ENCODE peak calls at places on chromosomes 4 and X, in five cellular contexts. U is ovary, N is lower lobe of right lung, C is fibroblast of pulmonary artery, T is cardiac fibroblast. G is an unnamed sample.

GRCh38 chr4:139509727-139510410 is 46.1 kb downstream of the SETD7 start:
- DNase-seq in U (no peak), N (no peak), C (peak; percentile 38), T (peak; percentile 22), G (peak; percentile 23)

GRCh38 chrX:150324035-150324728 is 38.9 kb upstream of the MAMLD1 start:
- DNase-seq in U (no peak), N (no peak), C (peak; percentile 90), T (peak; percentile 89), G (peak; percentile 79)

GRCh38 chrX:54885740-54886139 is 34.9 kb upstream of the TRO start:
- DNase-seq in U (no peak), N (no peak), C (no peak), T (no peak), G (no peak)

GRCh38 chr4:78962597-78963115 is 23.4 kb upstream of the PAQR3 start:
- DNase-seq in U (no peak), N (no peak), C (peak; percentile 7), T (peak; percentile 55), G (no peak)

GRCh38 chr4:166012129-166013078 is 139.4 kb downstream of the TLL1 start:
- DNase-seq in U (no peak), N (no peak), C (peak; percentile 31), T (peak; percentile 43), G (peak; percentile 7)

GRCh38 chrX:30910124-30910860 is 21.2 kb upstream of the TAB3 start:
- DNase-seq in U (no peak), N (no peak), C (no peak), T (peak; percentile 27), G (peak; percentile 10)

GRCh38 chr4:8770518-8771257 is 101.0 kb downstream of the HMX1 start:
- DNase-seq in U (no peak), N (peak; percentile 24), C (no peak), T (no peak), G (no peak)

GRCh38 chrX:1134156-1134555 is 78.3 kb downstream of the CRLF2 start:
- DNase-seq in U (no peak), N (no peak), C (no peak), T (no peak), G (no peak)

GRCh38 chr4:116733368-116733767 is 352.0 kb downstream of the TRAM1L1 start:
- DNase-seq in U (no peak), N (no peak), C (no peak), T (no peak), G (no peak)

GRCh38 chrX:148371251-148371650 is 129.2 kb upstream of the AFF2 start:
- DNase-seq in U (no peak), N (no peak), C (no peak), T (no peak), G (no peak)

GRCh38 chr4:185134176-185134869 is 8.7 kb upstream of the SLC25A4 start:
- DNase-seq in U (no peak), N (no peak), C (peak; percentile 74), T (peak; percentile 72), G (peak; percentile 80)

GRCh38 chr4:791201-791865 is 34.6 kb downstream of the CPLX1 start:
- DNase-seq in U (no peak), N (peak; percentile 28), C (no peak), T (no peak), G (no peak)

GRCh38 chrX:65667503-65668355 is at the start of gene MSN:
- DNase-seq in U (peak; percentile 70), N (peak; percentile 88), C (peak; percentile 54), T (peak; percentile 62), G (peak; percentile 81)

GRCh38 chrX:72123471-72124185 is 8.1 kb downstream of the RTL5 start:
- DNase-seq in U (no peak), N (peak; percentile 68), C (peak; percentile 58), T (peak; percentile 34), G (no peak)

GRCh38 chr4:183014361-183015084 is 84.5 kb upstream of the WWC2 start:
- DNase-seq in U (no peak), N (no peak), C (no peak), T (peak; percentile 1), G (no peak)

GRCh38 chr4:24642941-24643628 is 58.7 kb upstream of the DHX15 start:
- DNase-seq in U (no peak), N (no peak), C (peak; percentile 67), T (peak; percentile 62), G (peak; percentile 87)

GRCh38 chr4:150510176-150510875 is 71.6 kb upstream of the MAB21L2 start:
- DNase-seq in U (no peak), N (no peak), C (peak; percentile 92), T (peak; percentile 94), G (peak; percentile 81)

GRCh38 chrX:9062621-9063020 is 28.7 kb upstream of the FAM9B start:
- DNase-seq in U (no peak), N (no peak), C (no peak), T (no peak), G (no peak)

GRCh38 chrX:112798736-112799135 is 41.9 kb downstream of the AMOT start:
- DNase-seq in U (no peak), N (no peak), C (no peak), T (no peak), G (no peak)

GRCh38 chrX:39819921-39820849 is 277.6 kb downstream of the BCOR start:
- DNase-seq in U (no peak), N (no peak), C (peak; percentile 56), T (peak; percentile 9), G (no peak)

GRCh38 chr4:150363721-150364688 is 217.9 kb upstream of the MAB21L2 start:
- DNase-seq in U (no peak), N (no peak), C (no peak), T (no peak), G (no peak)

GRCh38 chrX:21384178-21384577 is 10.0 kb downstream of the CNKSR2 start:
- DNase-seq in U (no peak), N (no peak), C (no peak), T (no peak), G (no peak)

GRCh38 chrX:48488034-48488433 is 12.0 kb downstream of the FTSJ1 start:
- DNase-seq in U (no peak), N (no peak), C (no peak), T (no peak), G (no peak)

GRCh38 chr4:113407409-113407808 is 354.1 kb downstream of the CAMK2D start:
- DNase-seq in U (no peak), N (no peak), C (no peak), T (no peak), G (no peak)

GRCh38 chrX:153333821-153334653 is at the start of gene ZNF275:
- DNase-seq in U (peak; percentile 79), N (peak; percentile 80), C (peak; percentile 70), T (peak; percentile 69), G (peak; percentile 88)

GRCh38 chr4:86822136-86822535 is 27.0 kb downstream of the SLC10A6 start:
- DNase-seq in U (no peak), N (no peak), C (no peak), T (peak; percentile 27), G (peak; percentile 66)

GRCh38 chrX:42025861-42026260 is 102.5 kb upstream of the CASK start:
- DNase-seq in U (no peak), N (no peak), C (peak; percentile 1), T (peak; percentile 3), G (no peak)

GRCh38 chr4:172809998-172810397 is 358.6 kb upstream of the GALNT7 start:
- DNase-seq in U (no peak), N (no peak), C (no peak), T (no peak), G (no peak)

GRCh38 chrX:44784241-44784640 is 59.6 kb upstream of the DUSP21 start:
- DNase-seq in U (no peak), N (no peak), C (no peak), T (no peak), G (no peak)

GRCh38 chr4:13888112-13888511 is 260.6 kb upstream of the BOD1L1 start:
- DNase-seq in U (no peak), N (no peak), C (peak; percentile 95), T (peak; percentile 96), G (peak; percentile 86)

GRCh38 chr4:107629318-107629717 is 90.7 kb downstream of the PAPSS1 start:
- DNase-seq in U (no peak), N (no peak), C (no peak), T (no peak), G (no peak)

GRCh38 chrX:13165266-13165665 is 120.8 kb upstream of the FAM9C start:
- DNase-seq in U (no peak), N (no peak), C (peak; percentile 19), T (no peak), G (no peak)

GRCh38 chr4:48141048-48141447 is 7.0 kb upstream of the TXK start:
- DNase-seq in U (no peak), N (no peak), C (peak; percentile 68), T (peak; percentile 68), G (peak; percentile 58)

GRCh38 chr4:109078724-109079123 is 223.7 kb downstream of the COL25A1 start:
- DNase-seq in U (no peak), N (no peak), C (peak; percentile 69), T (peak; percentile 65), G (peak; percentile 85)

GRCh38 chr4:6342530-6343293 is 73.1 kb downstream of the WFS1 start:
- DNase-seq in U (no peak), N (peak; percentile 59), C (peak; percentile 35), T (peak; percentile 38), G (no peak)

GRCh38 chrX:150663061-150663460 is 30.1 kb upstream of the MTMR1 start:
- DNase-seq in U (no peak), N (no peak), C (no peak), T (no peak), G (no peak)

GRCh38 chrX:110944793-110945466 is 149.3 kb upstream of the CHRDL1 start:
- DNase-seq in U (no peak), N (no peak), C (no peak), T (no peak), G (no peak)
- H3K4me3 ChIP-seq in U (no peak overlapping the region), N (no peak overlapping the region), C (no peak overlapping the region), T (no peak overlapping the region), G (peak overlapping the region; percentile 44)

GRCh38 chrX:142089193-142089592 is 115.9 kb downstream of the MAGEC2 start:
- DNase-seq in U (no peak), N (no peak), C (peak; percentile 44), T (peak; percentile 49), G (peak; percentile 2)
- TF ChIP-seq CTCF in U (no peak), N (peak; percentile 33), C (peak; percentile 49), T (peak; percentile 49), G (no peak)

DNA sequence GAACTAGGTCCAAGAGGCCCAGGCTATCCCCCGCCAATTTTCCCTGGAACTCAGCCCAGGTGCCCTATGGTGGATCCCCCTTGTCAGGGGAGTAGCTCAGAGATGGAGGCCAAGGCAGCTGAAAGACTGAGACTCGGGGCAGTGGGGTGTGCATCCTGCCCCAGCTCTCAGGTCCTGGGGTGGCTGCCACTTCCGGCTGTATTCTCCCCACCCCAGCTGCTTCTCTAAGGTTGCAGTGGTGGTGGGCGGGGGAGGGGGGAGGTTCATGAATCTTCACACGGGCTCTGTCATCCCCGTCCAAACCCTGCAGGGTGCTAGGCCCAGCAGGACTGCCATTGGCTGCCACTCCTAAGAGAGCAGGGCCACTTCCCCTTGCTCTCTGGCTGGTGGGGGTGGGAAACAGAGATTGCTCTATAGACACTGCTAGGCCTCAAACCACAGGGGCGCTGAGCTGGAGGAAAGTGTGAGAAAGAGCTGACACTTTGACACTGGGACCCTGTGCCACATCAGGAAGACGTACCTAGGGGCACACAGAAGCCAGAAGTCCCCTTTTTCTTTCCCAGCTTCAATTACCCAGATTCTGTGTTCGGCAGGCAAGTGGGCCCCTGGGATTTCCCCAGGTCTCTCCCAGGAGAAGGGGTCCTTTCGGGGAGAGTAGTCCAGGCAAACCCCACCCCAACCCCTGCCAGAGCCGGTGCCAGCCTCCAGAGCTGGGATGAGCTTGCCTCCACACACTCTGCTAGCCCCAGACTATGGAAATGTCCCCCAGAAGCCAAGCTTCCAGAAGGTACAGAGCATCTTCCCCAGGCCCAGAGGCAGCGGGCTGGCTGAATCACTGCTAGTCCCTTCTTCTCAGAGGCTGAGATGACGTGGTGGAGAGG is 1.6 kb downstream of the SASH3 start:
- DNase-seq in U (no peak), N (peak; percentile 79), C (no peak), T (no peak), G (no peak)
- H3K4me3 ChIP-seq in U (no peak overlapping the region), N (peak overlapping the region; percentile 51), C (no peak overlapping the region), T (no peak overlapping the region), G (no peak overlapping the region)

GRCh38 chr4:44425614-44426208 is 22.9 kb downstream of the KCTD8 start:
- DNase-seq in U (no peak), N (no peak), C (peak; percentile 50), T (peak; percentile 32), G (no peak)
- TF ChIP-seq CTCF in U (no peak), N (no peak), C (peak; percentile 69), T (peak; percentile 58), G (no peak)

G was measured in foreskin fibroblast.